ENCODE peak calls at places on chromosomes 5 and 9, in six cellular contexts. O is AG08396; T is stimulated activated CD8-positive, alpha-beta memory T cell treated with anti-CD3 and anti-CD28 coated beads, Interleukin-12 subunit alpha, Interleukin-12 subunit beta, amount 100 ng/mL, for 1 hour; B is naive B cell; D is activated naive CD8-positive, alpha-beta T cell treated with anti-CD3 and anti-CD28 coated beads, Interleukin-2, amount 50 U/mL, for 24 hours; N is stimulated activated CD4-positive, alpha-beta T cell treated with anti-CD3 and anti-CD28 coated beads, Interleukin-1b, Interleukin-23, amount 100 ng/mL, for 4 hours. R is an unnamed sample.

GRCh38 chr5:130141689-130142320 is 237.5 kb downstream of the CHSY3 start:
- DNase-seq in O (peak), T (no peak), B (no peak), D (no peak), N (no peak), R (no peak)

GRCh38 chr5:7849531-7850240 is 1.2 kb downstream of the CFAP90 start:
- DNase-seq in O (peak), T (no peak), B (peak), D (peak), N (no peak), R (no peak)

GRCh38 chr5:86463339-86463738 is 154.4 kb upstream of the COX7C start:
- DNase-seq in O (no peak), T (no peak), B (no peak), D (no peak), N (no peak), R (no peak)

GRCh38 chr9:133726401-133727276 is 11.5 kb downstream of the SARDH start:
- DNase-seq in O (peak), T (peak), B (no peak), D (peak), N (peak), R (no peak)

GRCh38 chr9:126342621-126343031 is 16.0 kb downstream of the MVB12B start:
- DNase-seq in O (no peak), T (no peak), B (no peak), D (no peak), N (no peak), R (no peak)

GRCh38 chr5:181181650-181182565 is 23.1 kb downstream of the TRIM7 start:
- DNase-seq in O (peak), T (no peak), B (peak), D (peak), N (no peak), R (no peak)

GRCh38 chr9:89642789-89643188 is 38.0 kb downstream of the GADD45G start:
- DNase-seq in O (no peak), T (no peak), B (no peak), D (no peak), N (no peak), R (no peak)

GRCh38 chr5:5063533-5063953 is 76.6 kb upstream of the ADAMTS16 start:
- DNase-seq in O (no peak), T (no peak), B (no peak), D (no peak), N (no peak), R (no peak)

GRCh38 chr9:129751841-129752801 is 721 bp downstream of the PTGES start:
- DNase-seq in O (no peak), T (no peak), B (no peak), D (no peak), N (no peak), R (no peak)

GRCh38 chr5:162323471-162323870 is 255.9 kb downstream of the GABRG2 start:
- DNase-seq in O (no peak), T (no peak), B (no peak), D (no peak), N (no peak), R (no peak)

GRCh38 chr9:21017092-21017491 is 14.3 kb downstream of the HACD4 start:
- DNase-seq in O (peak), T (no peak), B (no peak), D (no peak), N (no peak), R (no peak)

GRCh38 chr5:157613385-157614245 is 38.0 kb upstream of the ADAM19 start:
- DNase-seq in O (no peak), T (no peak), B (no peak), D (no peak), N (no peak), R (no peak)

GRCh38 chr5:4050203-4050602 is 454.6 kb downstream of the IRX1 start:
- DNase-seq in O (no peak), T (no peak), B (no peak), D (no peak), N (no peak), R (no peak)

GRCh38 chr5:140356878-140357730 is 2.9 kb upstream of the SLC4A9 start:
- DNase-seq in O (no peak), T (no peak), B (no peak), D (no peak), N (no peak), R (no peak)

GRCh38 chr9:114276908-114277821 is 45.7 kb upstream of the ORM1 start:
- DNase-seq in O (peak), T (no peak), B (no peak), D (no peak), N (no peak), R (no peak)

GRCh38 chr9:1005043-1005667 is 28.7 kb downstream of the DMRT3 start:
- DNase-seq in O (peak), T (no peak), B (no peak), D (no peak), N (no peak), R (peak)

GRCh38 chr5:111143910-111144309 is 51.8 kb downstream of the WDR36 start:
- DNase-seq in O (peak), T (no peak), B (no peak), D (no peak), N (no peak), R (no peak)

GRCh38 chr9:8845376-8845775 is 1045.8 kb upstream of the DMAC1 start:
- DNase-seq in O (no peak), T (no peak), B (no peak), D (no peak), N (no peak), R (no peak)

GRCh38 chr9:110936719-110937452 is 101.4 kb downstream of the LPAR1 start:
- DNase-seq in O (peak), T (no peak), B (no peak), D (no peak), N (no peak), R (no peak)

GRCh38 chr9:136241540-136241939 is 4.1 kb downstream of the QSOX2 start:
- DNase-seq in O (no peak), T (no peak), B (no peak), D (no peak), N (no peak), R (no peak)